ENCODE peak calls at places on chromosome 19, in seven cellular contexts. K is kidney, J is GM23248, L is PC-3, P is fibroblast of lung, C is SK-N-MC, O is H1. D is an unnamed sample.

GRCh38 chr19:58229255-58229639 is 533 bp downstream of the ZNF544 start:
- DNase-seq in K (no peak), J (peak; percentile 65), L (peak; percentile 50), P (peak; percentile 25), C (no peak), O (peak; percentile 50), D (no peak)

GRCh38 chr19:34236035-34236793 is 18.1 kb upstream of the GARRE1 start:
- DNase-seq in K (no peak), J (peak; percentile 62), L (no peak), P (peak; percentile 56), C (no peak), O (no peak), D (no peak)

GRCh38 chr19:47210689-47211316 is 20.2 kb downstream of the BBC3 start:
- DNase-seq in K (no peak), J (peak; percentile 82), L (peak; percentile 81), P (peak; percentile 64), C (peak; percentile 57), O (peak; percentile 88), D (no peak)

GRCh38 chr19:18895828-18896341 is at the start of gene CERS1:
- DNase-seq in K (no peak), J (peak; percentile 54), L (no peak), P (peak; percentile 27), C (no peak), O (peak; percentile 75), D (no peak)

GRCh38 chr19:2863818-2864217 is 3.3 kb upstream of the ZNF556 start:
- DNase-seq in K (no peak), J (no peak), L (no peak), P (no peak), C (no peak), O (no peak), D (no peak)

GRCh38 chr19:10553943-10554381 is 10.3 kb downstream of the ATG4D start:
- DNase-seq in K (no peak), J (no peak), L (no peak), P (no peak), C (no peak), O (no peak), D (peak; percentile 76)

GRCh38 chr19:51016798-51017683 is 2.5 kb downstream of the KLK10 start:
- DNase-seq in K (no peak), J (peak; percentile 66), L (peak; percentile 95), P (no peak), C (no peak), O (peak; percentile 98), D (no peak)

GRCh38 chr19:41694196-41694595 is 6.1 kb upstream of the CEACAM7 start:
- DNase-seq in K (no peak), J (no peak), L (no peak), P (no peak), C (no peak), O (no peak), D (no peak)

GRCh38 chr19:33156354-33156753 is 24.4 kb downstream of the WDR88 start:
- DNase-seq in K (no peak), J (peak; percentile 67), L (peak; percentile 11), P (peak; percentile 33), C (no peak), O (no peak), D (no peak)

GRCh38 chr19:681029-681626 is 4.9 kb downstream of the FSTL3 start:
- DNase-seq in K (peak; percentile 90), J (peak; percentile 96), L (peak; percentile 86), P (no peak), C (no peak), O (no peak), D (no peak)

GRCh38 chr19:44943801-44944249 is 1.8 kb downstream of the APOC4 start:
- DNase-seq in K (no peak), J (peak; percentile 69), L (no peak), P (no peak), C (no peak), O (no peak), D (no peak)
- H3K9ac ChIP-seq in K (no peak overlapping the region), J (no peak overlapping the region), L (no peak overlapping the region), P (no peak overlapping the region), C (no peak overlapping the region), O (no peak overlapping the region), D (no peak overlapping the region)

DNA sequence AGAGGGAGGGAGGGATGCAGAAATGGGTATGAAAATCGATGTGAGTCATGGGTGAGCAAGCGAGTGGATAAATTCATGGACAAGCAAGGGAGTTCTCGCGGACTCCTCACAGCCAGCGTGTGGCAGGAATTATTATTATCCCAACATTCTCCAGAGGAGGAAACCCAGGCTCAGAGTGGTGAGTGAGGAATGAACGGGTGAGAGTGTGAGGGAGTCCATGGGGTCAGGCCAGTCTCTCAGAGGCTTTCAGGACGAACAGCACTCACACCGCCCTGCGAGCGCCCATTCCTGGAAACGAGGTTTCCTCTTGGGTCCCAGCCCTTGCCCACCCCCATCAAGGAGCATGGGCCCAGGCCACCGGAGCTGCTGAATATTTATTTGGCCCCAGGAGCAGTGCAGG is 6.3 kb upstream of the DNAAF3 start:
- DNase-seq in K (no peak), J (peak; percentile 86), L (peak; percentile 73), P (peak; percentile 66), C (no peak), O (no peak), D (no peak)
- H3K4me3 ChIP-seq in K (no peak overlapping the region), J (peak overlapping the region; percentile 71), L (peak overlapping the region; percentile 73), P (peak overlapping the region; percentile 56), C (peak overlapping the region; percentile 73), O (peak overlapping the region; percentile 70), D (peak overlapping the region; percentile 78)

DNA sequence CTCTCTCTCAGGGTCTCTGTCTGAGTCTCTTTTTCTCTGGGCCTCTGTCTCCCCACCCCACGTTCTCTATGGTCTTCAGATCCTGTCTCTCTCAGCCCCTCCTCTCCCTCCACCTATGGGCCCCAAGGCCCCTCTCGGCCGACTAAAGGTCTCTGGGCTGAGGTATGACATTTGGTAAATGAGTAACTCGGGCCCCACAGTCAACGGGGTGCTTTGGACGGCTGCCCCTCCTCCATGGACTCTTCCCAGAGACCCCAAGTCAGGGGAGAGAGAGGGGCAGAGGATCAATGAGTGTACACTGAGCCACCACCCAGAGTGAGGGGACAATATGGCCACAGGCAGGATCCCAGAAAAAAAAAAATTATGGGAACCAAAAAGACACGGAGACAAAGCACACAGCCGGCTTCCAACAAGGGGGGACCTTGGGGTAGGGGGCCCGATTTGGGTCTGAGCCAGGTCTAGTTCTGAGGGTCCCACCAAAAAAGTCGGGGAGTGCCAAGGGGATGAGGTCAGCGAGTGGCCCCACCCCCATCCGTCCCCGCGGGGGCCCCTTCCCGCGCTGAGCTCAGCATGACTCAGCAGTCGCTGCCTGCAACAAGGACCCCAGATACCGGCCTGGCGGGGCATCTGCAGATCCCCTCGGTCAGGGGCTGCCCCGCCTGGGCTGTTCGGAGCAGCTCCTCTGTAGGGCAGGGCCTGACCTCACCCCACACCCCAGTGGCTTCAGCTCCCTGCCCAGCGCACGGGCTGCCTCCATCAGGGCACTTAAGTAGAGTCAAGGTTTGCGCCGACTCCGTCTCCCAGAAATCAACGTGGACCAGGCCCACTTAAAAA is 1.5 kb upstream of the FTL start:
- DNase-seq in K (peak; percentile 94), J (peak; percentile 85), L (peak; percentile 43), P (peak; percentile 70), C (no peak), O (peak; percentile 88), D (no peak)
- H3K9ac ChIP-seq in K (peak overlapping the region; percentile 74), J (peak overlapping the region; percentile 85), L (peak overlapping the region; percentile 32), P (peak overlapping the region; percentile 35), C (peak overlapping the region; percentile 67), O (peak overlapping the region; percentile 80), D (peak overlapping the region; percentile 63)

DNA sequence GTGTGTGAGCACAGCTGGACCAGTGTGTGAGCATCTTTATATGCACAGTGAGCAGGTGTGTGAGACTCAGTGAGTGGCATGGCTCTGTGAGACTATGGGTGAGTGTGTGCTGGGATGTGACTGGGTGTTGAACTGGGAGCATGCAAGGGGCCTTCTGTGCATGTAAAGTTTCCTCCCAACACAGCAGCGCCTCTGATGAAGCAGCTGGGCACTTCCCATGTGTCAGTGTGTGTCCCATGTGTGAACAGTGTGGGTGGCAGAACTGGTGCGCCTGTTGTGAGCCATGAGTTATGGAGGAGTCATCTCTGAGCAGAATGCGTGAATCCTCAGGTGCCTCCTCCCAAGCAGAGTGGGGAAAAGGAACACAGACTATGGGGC is 24.1 kb downstream of the LGALS16 start:
- DNase-seq in K (no peak), J (no peak), L (no peak), P (no peak), C (no peak), O (no peak), D (no peak)
- H3K4me3 ChIP-seq in K (no peak overlapping the region), J (no peak overlapping the region), L (no peak overlapping the region), P (no peak overlapping the region), C (no peak overlapping the region), O (no peak overlapping the region), D (no peak overlapping the region)

DNA sequence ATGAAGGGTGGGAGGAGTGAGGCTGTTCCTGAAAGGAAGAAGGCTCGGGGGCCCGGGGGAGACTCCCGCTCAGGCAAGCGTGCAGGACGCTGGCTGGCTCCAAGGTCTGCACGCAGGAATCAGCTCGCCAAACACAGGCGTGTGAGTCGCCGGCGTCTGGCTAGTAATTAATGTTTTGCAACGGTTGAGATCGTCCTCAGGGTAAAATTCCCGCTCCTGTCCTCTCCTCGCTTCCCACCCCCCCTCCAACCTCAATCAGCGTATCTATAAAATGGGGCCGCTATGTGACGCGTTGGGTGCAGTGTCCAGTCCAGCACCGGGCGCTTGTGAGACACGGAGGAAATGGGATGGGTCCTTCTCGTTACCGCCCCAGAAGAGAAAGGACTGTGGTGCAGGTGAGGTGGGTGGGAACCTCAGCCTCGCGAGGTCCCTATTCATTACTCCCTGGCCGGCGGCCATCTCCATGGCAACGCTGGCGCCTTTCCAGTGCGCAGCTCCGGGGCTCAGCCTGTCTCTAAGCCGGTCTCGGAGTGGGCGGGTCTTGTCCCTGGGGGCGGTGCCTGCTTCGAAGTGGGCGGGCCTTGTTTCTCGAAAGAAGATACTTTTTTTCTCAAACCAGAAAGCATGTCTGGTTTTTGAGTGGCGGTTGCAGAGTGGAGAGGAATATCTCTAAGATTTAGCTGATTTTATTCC is 6.5 kb upstream of the ZNF579 start:
- DNase-seq in K (peak; percentile 99), J (peak; percentile 91), L (peak; percentile 99), P (peak; percentile 85), C (peak; percentile 77), O (peak; percentile 99), D (peak; percentile 83)
- H3K9ac ChIP-seq in K (peak overlapping the region; percentile 58), J (peak overlapping the region; percentile 6), L (peak overlapping the region; percentile 13), P (no peak overlapping the region), C (peak overlapping the region; percentile 29), O (no peak overlapping the region), D (peak overlapping the region; percentile 6)

GRCh38 chr19:29943615-29944014 is 1.6 kb downstream of the URI1 start:
- DNase-seq in K (no peak), J (peak; percentile 45), L (no peak), P (no peak), C (no peak), O (no peak), D (peak; percentile 11)
- H3K4me3 ChIP-seq in K (peak overlapping the region; percentile 95), J (peak overlapping the region; percentile 96), L (peak overlapping the region; percentile 97), P (peak overlapping the region; percentile 62), C (peak overlapping the region; percentile 100), O (no peak overlapping the region), D (peak overlapping the region; percentile 96)

DNA sequence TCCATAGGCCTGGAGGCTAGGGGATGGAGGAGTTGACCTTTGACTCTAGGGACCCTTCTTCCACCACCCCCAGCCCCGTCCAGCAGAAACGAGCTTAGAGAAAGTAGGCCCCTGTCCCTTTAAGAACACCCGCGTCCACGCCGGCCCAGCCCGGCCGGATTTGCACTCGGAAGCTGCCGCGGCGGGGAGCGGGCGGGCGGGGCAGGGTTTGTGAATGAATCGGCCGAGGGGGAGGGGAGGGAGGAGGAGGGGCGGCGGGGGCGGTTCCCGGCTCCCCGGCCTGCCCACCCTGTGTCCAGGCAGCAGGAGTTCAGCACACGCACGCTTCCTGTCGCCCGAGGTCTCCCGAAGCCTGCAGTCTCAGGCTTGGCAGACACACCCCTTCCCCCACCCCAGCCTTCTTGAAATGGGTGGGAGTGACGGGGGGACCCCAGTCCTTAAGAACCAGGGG is 1.5 kb downstream of the UNC13A start:
- DNase-seq in K (peak; percentile 81), J (peak; percentile 49), L (peak; percentile 39), P (peak; percentile 10), C (no peak), O (peak; percentile 85), D (no peak)
- H3K9ac ChIP-seq in K (no peak overlapping the region), J (peak overlapping the region; percentile 21), L (no peak overlapping the region), P (no peak overlapping the region), C (no peak overlapping the region), O (no peak overlapping the region), D (no peak overlapping the region)

D was measured in keratinocyte.